ENCODE peak calls at places on chromosomes 16 and 17, in nine cellular contexts. One of them, this sample, is unnamed.
A peak's percentile ranks its signal among the peaks of the same experiment; 100 is the strongest.

GRCh38 chr17:35438433-35438832 is 6.1 kb upstream of the SLFN12 start:
- DNase-seq in astrocyte of the cerebellum: no peak
- DNase-seq in endodermal cell: no peak
- DNase-seq in heart right ventricle: no peak
- DNase-seq in brain microvascular endothelial cell: no peak
- DNase-seq in CD4-positive, alpha-beta T cell: no peak
- DNase-seq in HFF-Myc: no peak
- DNase-seq in foreskin fibroblast: no peak
- DNase-seq in fibroblast of mammary gland: no peak
- DNase-seq in this sample: no peak

GRCh38 chr17:56604691-56605090 is 11.2 kb downstream of the NOG start:
- DNase-seq in fibroblast of mammary gland: no peak
- DNase-seq in astrocyte of the cerebellum: no peak
- DNase-seq in HFF-Myc: no peak
- DNase-seq in CD4-positive, alpha-beta T cell: no peak
- DNase-seq in endodermal cell: no peak
- DNase-seq in foreskin fibroblast: no peak
- DNase-seq in heart right ventricle: no peak
- DNase-seq in brain microvascular endothelial cell: no peak
- DNase-seq in this sample: no peak

GRCh38 chr17:81909231-81909630 is 2.0 kb downstream of the PCYT2 start:
- DNase-seq in fibroblast of mammary gland: no peak
- DNase-seq in HFF-Myc: no peak
- DNase-seq in foreskin fibroblast: no peak
- DNase-seq in astrocyte of the cerebellum: no peak
- DNase-seq in endodermal cell: no peak
- DNase-seq in heart right ventricle: no peak
- DNase-seq in brain microvascular endothelial cell: no peak
- DNase-seq in CD4-positive, alpha-beta T cell: no peak
- DNase-seq in this sample: no peak

GRCh38 chr16:48971571-48972071 is 310.0 kb downstream of the CBLN1 start:
- DNase-seq in CD4-positive, alpha-beta T cell: no peak
- DNase-seq in fibroblast of mammary gland: no peak
- DNase-seq in endodermal cell: peak; percentile 50
- DNase-seq in brain microvascular endothelial cell: no peak
- DNase-seq in heart right ventricle: no peak
- DNase-seq in HFF-Myc: no peak
- DNase-seq in foreskin fibroblast: peak; percentile 53
- DNase-seq in astrocyte of the cerebellum: no peak
- DNase-seq in this sample: no peak

GRCh38 chr17:79938696-79939435 is 96.8 kb downstream of the TBC1D16 start:
- DNase-seq in CD4-positive, alpha-beta T cell: no peak
- DNase-seq in foreskin fibroblast: no peak
- DNase-seq in brain microvascular endothelial cell: no peak
- DNase-seq in endodermal cell: no peak
- DNase-seq in heart right ventricle: no peak
- DNase-seq in fibroblast of mammary gland: no peak
- DNase-seq in astrocyte of the cerebellum: no peak
- DNase-seq in HFF-Myc: no peak
- DNase-seq in this sample: no peak

GRCh38 chr16:12538667-12539081 is 265.0 kb downstream of the CPPED1 start:
- DNase-seq in astrocyte of the cerebellum: no peak
- DNase-seq in CD4-positive, alpha-beta T cell: no peak
- DNase-seq in HFF-Myc: no peak
- DNase-seq in foreskin fibroblast: peak; percentile 36
- DNase-seq in endodermal cell: no peak
- DNase-seq in heart right ventricle: no peak
- DNase-seq in fibroblast of mammary gland: no peak
- DNase-seq in brain microvascular endothelial cell: no peak
- DNase-seq in this sample: no peak

GRCh38 chr16:79839851-79840321 is 239.3 kb upstream of the MAF start:
- DNase-seq in CD4-positive, alpha-beta T cell: no peak
- DNase-seq in HFF-Myc: no peak
- DNase-seq in heart right ventricle: peak; percentile 20
- DNase-seq in foreskin fibroblast: no peak
- DNase-seq in brain microvascular endothelial cell: no peak
- DNase-seq in astrocyte of the cerebellum: no peak
- DNase-seq in endodermal cell: no peak
- DNase-seq in fibroblast of mammary gland: no peak
- DNase-seq in this sample: no peak

GRCh38 chr16:19210968-19211367 is 42.9 kb downstream of the SYT17 start:
- DNase-seq in foreskin fibroblast: no peak
- DNase-seq in CD4-positive, alpha-beta T cell: no peak
- DNase-seq in astrocyte of the cerebellum: no peak
- DNase-seq in brain microvascular endothelial cell: no peak
- DNase-seq in HFF-Myc: no peak
- DNase-seq in heart right ventricle: no peak
- DNase-seq in fibroblast of mammary gland: no peak
- DNase-seq in endodermal cell: no peak
- DNase-seq in this sample: no peak

GRCh38 chr17:78789663-78790181 is 7.6 kb upstream of the CYTH1 start:
- DNase-seq in fibroblast of mammary gland: peak; percentile 67
- DNase-seq in foreskin fibroblast: peak; percentile 81
- DNase-seq in CD4-positive, alpha-beta T cell: peak; percentile 85
- DNase-seq in heart right ventricle: peak; percentile 67
- DNase-seq in endodermal cell: no peak
- DNase-seq in astrocyte of the cerebellum: peak; percentile 57
- DNase-seq in HFF-Myc: no peak
- DNase-seq in brain microvascular endothelial cell: peak; percentile 36
- DNase-seq in this sample: no peak

GRCh38 chr17:48503747-48504146 is 27.1 kb downstream of the HOXB1 start:
- DNase-seq in heart right ventricle: no peak
- DNase-seq in endodermal cell: peak; percentile 79
- DNase-seq in brain microvascular endothelial cell: no peak
- DNase-seq in fibroblast of mammary gland: no peak
- DNase-seq in HFF-Myc: no peak
- DNase-seq in CD4-positive, alpha-beta T cell: no peak
- DNase-seq in astrocyte of the cerebellum: no peak
- DNase-seq in foreskin fibroblast: no peak
- DNase-seq in this sample: no peak

GRCh38 chr17:63441654-63442053 is 4.5 kb downstream of the CYB561 start:
- DNase-seq in brain microvascular endothelial cell: no peak
- DNase-seq in endodermal cell: no peak
- DNase-seq in heart right ventricle: no peak
- DNase-seq in foreskin fibroblast: no peak
- DNase-seq in HFF-Myc: no peak
- DNase-seq in fibroblast of mammary gland: no peak
- DNase-seq in astrocyte of the cerebellum: no peak
- DNase-seq in CD4-positive, alpha-beta T cell: no peak
- DNase-seq in this sample: no peak

GRCh38 chr17:63443053-63443452 is 3.1 kb downstream of the CYB561 start:
- DNase-seq in CD4-positive, alpha-beta T cell: no peak
- DNase-seq in astrocyte of the cerebellum: no peak
- DNase-seq in foreskin fibroblast: no peak
- DNase-seq in endodermal cell: no peak
- DNase-seq in heart right ventricle: no peak
- DNase-seq in brain microvascular endothelial cell: no peak
- DNase-seq in fibroblast of mammary gland: no peak
- DNase-seq in HFF-Myc: no peak
- DNase-seq in this sample: no peak

GRCh38 chr17:63440770-63441335 is 5.3 kb downstream of the CYB561 start:
- DNase-seq in foreskin fibroblast: no peak
- DNase-seq in HFF-Myc: no peak
- DNase-seq in astrocyte of the cerebellum: no peak
- DNase-seq in CD4-positive, alpha-beta T cell: no peak
- DNase-seq in endodermal cell: no peak
- DNase-seq in brain microvascular endothelial cell: no peak
- DNase-seq in heart right ventricle: no peak
- DNase-seq in fibroblast of mammary gland: no peak
- DNase-seq in this sample: no peak

GRCh38 chr17:63442074-63442473 is 4.0 kb downstream of the CYB561 start:
- DNase-seq in brain microvascular endothelial cell: no peak
- DNase-seq in fibroblast of mammary gland: no peak
- DNase-seq in HFF-Myc: no peak
- DNase-seq in foreskin fibroblast: no peak
- DNase-seq in endodermal cell: no peak
- DNase-seq in heart right ventricle: no peak
- DNase-seq in CD4-positive, alpha-beta T cell: no peak
- DNase-seq in astrocyte of the cerebellum: no peak
- DNase-seq in this sample: no peak

DNA sequence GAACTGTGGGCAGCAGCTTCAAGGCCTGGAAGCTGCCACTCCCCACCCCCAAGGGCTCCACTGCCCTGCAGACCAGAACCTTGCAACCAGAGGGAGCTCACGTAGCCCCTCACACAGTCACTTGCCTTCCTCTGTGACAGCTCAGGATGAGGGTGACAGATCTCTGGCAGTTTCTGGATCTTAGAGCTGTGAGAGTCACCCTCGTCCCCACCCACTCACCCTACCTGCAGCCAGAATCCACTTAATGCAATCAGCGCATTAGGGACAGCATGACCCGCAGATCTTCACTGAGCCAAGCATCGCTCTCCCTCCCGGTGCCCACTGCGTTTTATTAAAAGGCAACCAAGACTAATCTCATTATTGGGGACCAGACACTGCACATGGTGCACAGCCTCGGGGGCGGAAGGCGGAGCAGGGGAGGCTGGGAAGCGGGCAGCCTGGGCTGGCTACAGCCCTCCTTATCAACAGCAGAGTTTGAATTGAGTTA is 3.5 kb downstream of the CYB561 start:
- DNase-seq in heart right ventricle: no peak
- DNase-seq in HFF-Myc: no peak
- DNase-seq in CD4-positive, alpha-beta T cell: no peak
- DNase-seq in astrocyte of the cerebellum: no peak
- DNase-seq in foreskin fibroblast: peak; percentile 30
- DNase-seq in fibroblast of mammary gland: no peak
- DNase-seq in endodermal cell: peak; percentile 82
- DNase-seq in brain microvascular endothelial cell: no peak
- DNase-seq in this sample: no peak
- TF ChIP-seq CTCF in heart right ventricle: peak; percentile 22
- TF ChIP-seq CTCF in HFF-Myc: peak; percentile 19
- TF ChIP-seq CTCF in CD4-positive, alpha-beta T cell: no peak
- TF ChIP-seq CTCF in astrocyte of the cerebellum: peak; percentile 32
- TF ChIP-seq CTCF in foreskin fibroblast: no peak
- TF ChIP-seq CTCF in fibroblast of mammary gland: peak; percentile 19
- TF ChIP-seq CTCF in endodermal cell: peak; percentile 67
- TF ChIP-seq CTCF in brain microvascular endothelial cell: peak; percentile 51
- TF ChIP-seq CTCF in this sample: no peak

DNA sequence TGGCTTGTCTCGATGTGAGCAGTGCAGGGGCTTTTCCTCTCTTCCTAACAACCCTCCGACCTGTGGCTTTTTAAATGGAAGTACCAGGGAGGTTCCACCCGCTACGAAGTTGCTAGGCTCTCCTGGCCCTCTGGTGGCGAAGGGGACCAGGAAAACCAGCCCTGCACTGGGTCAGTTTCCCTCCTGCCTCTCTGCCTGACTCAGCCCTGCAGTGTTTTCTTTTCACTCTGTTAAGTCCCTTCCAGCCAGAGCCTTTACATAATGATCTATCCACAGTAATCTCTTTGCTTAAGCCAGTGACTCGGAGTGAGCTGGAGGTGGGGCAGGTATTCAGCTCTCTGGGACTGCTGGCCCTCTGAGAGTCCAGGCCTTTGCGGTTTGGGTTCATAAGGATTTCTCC is 331.3 kb upstream of the EEF2KMT start:
- DNase-seq in astrocyte of the cerebellum: no peak
- DNase-seq in HFF-Myc: no peak
- DNase-seq in fibroblast of mammary gland: no peak
- DNase-seq in CD4-positive, alpha-beta T cell: no peak
- DNase-seq in endodermal cell: peak; percentile 91
- DNase-seq in heart right ventricle: no peak
- DNase-seq in foreskin fibroblast: no peak
- DNase-seq in brain microvascular endothelial cell: no peak
- DNase-seq in this sample: no peak
- TF ChIP-seq CTCF in astrocyte of the cerebellum: peak; percentile 6
- TF ChIP-seq CTCF in HFF-Myc: no peak
- TF ChIP-seq CTCF in fibroblast of mammary gland: no peak
- TF ChIP-seq CTCF in CD4-positive, alpha-beta T cell: no peak
- TF ChIP-seq CTCF in endodermal cell: peak; percentile 87
- TF ChIP-seq CTCF in heart right ventricle: no peak
- TF ChIP-seq CTCF in foreskin fibroblast: no peak
- TF ChIP-seq CTCF in brain microvascular endothelial cell: no peak
- TF ChIP-seq CTCF in this sample: no peak

GRCh38 chr16:75432828-75433731 is at the start of gene CFDP1:
- DNase-seq in astrocyte of the cerebellum: peak; percentile 85
- DNase-seq in foreskin fibroblast: peak; percentile 98
- DNase-seq in HFF-Myc: peak; percentile 85
- DNase-seq in heart right ventricle: peak; percentile 96
- DNase-seq in fibroblast of mammary gland: peak; percentile 91
- DNase-seq in brain microvascular endothelial cell: peak; percentile 89
- DNase-seq in CD4-positive, alpha-beta T cell: peak; percentile 96
- DNase-seq in endodermal cell: peak; percentile 98
- DNase-seq in this sample: peak; percentile 93
- TF ChIP-seq CTCF in astrocyte of the cerebellum: no peak
- TF ChIP-seq CTCF in foreskin fibroblast: no peak
- TF ChIP-seq CTCF in HFF-Myc: no peak
- TF ChIP-seq CTCF in heart right ventricle: no peak
- TF ChIP-seq CTCF in fibroblast of mammary gland: no peak
- TF ChIP-seq CTCF in brain microvascular endothelial cell: no peak
- TF ChIP-seq CTCF in CD4-positive, alpha-beta T cell: no peak
- TF ChIP-seq CTCF in endodermal cell: no peak
- TF ChIP-seq CTCF in this sample: no peak

GRCh38 chr16:69339289-69340094 is at the start of the genes COG8 and NIP7:
- DNase-seq in foreskin fibroblast: peak; percentile 99
- DNase-seq in HFF-Myc: peak; percentile 97
- DNase-seq in fibroblast of mammary gland: peak; percentile 99
- DNase-seq in brain microvascular endothelial cell: peak; percentile 98
- DNase-seq in heart right ventricle: peak; percentile 97
- DNase-seq in endodermal cell: peak; percentile 99
- DNase-seq in astrocyte of the cerebellum: peak; percentile 98
- DNase-seq in CD4-positive, alpha-beta T cell: peak; percentile 86
- DNase-seq in this sample: peak; percentile 89
- TF ChIP-seq CTCF in foreskin fibroblast: peak; percentile 78
- TF ChIP-seq CTCF in HFF-Myc: peak; percentile 71
- TF ChIP-seq CTCF in fibroblast of mammary gland: peak; percentile 75
- TF ChIP-seq CTCF in brain microvascular endothelial cell: peak; percentile 88
- TF ChIP-seq CTCF in heart right ventricle: peak; percentile 82
- TF ChIP-seq CTCF in endodermal cell: peak; percentile 90
- TF ChIP-seq CTCF in astrocyte of the cerebellum: peak; percentile 78
- TF ChIP-seq CTCF in CD4-positive, alpha-beta T cell: peak; percentile 82
- TF ChIP-seq CTCF in this sample: peak; percentile 93

This sample was measured in natural killer cell.